ENCODE peak calls at places on chromosomes 2 and 18, in four cellular contexts. One of them, this sample, is unnamed.

GRCh38 chr18:69978743-69979715 is 31.4 kb upstream of the CD226 start:
- DNase-seq in A549: no peak
- DNase-seq in WTC11: no peak
- DNase-seq in K562: no peak
- DNase-seq in this sample: no peak

GRCh38 chr2:98822301-98823164 is 91.6 kb upstream of the MGAT4A start:
- DNase-seq in A549: no peak
- DNase-seq in WTC11: peak
- DNase-seq in K562: no peak
- DNase-seq in this sample: no peak

GRCh38 chr18:24212939-24213338 is 74.1 kb downstream of the CABYR start:
- DNase-seq in A549: peak
- DNase-seq in WTC11: no peak
- DNase-seq in K562: no peak
- DNase-seq in this sample: peak

GRCh38 chr2:128327180-128327964 is 8.7 kb upstream of the HS6ST1 start:
- DNase-seq in A549: no peak
- DNase-seq in WTC11: no peak
- DNase-seq in K562: no peak
- DNase-seq in this sample: no peak

GRCh38 chr18:12811191-12811950 is 72.7 kb downstream of the PTPN2 start:
- DNase-seq in A549: no peak
- DNase-seq in WTC11: no peak
- DNase-seq in K562: no peak
- DNase-seq in this sample: no peak

GRCh38 chr18:23884712-23885375 is 129.7 kb upstream of the TTC39C start:
- DNase-seq in A549: no peak
- DNase-seq in WTC11: peak
- DNase-seq in K562: no peak
- DNase-seq in this sample: peak

GRCh38 chr2:159921752-159922404 is 123.9 kb upstream of the CD302 start:
- DNase-seq in A549: peak
- DNase-seq in WTC11: peak
- DNase-seq in K562: peak
- DNase-seq in this sample: peak

GRCh38 chr2:37568565-37568964 is 102.9 kb downstream of the CDC42EP3 start:
- DNase-seq in A549: no peak
- DNase-seq in WTC11: no peak
- DNase-seq in K562: peak
- DNase-seq in this sample: no peak

GRCh38 chr18:23380001-23380550 is 73.0 kb upstream of the RIOK3 start:
- DNase-seq in A549: peak
- DNase-seq in WTC11: no peak
- DNase-seq in K562: peak
- DNase-seq in this sample: no peak

GRCh38 chr2:98460573-98461560 is 16.2 kb downstream of the INPP4A start:
- DNase-seq in A549: no peak
- DNase-seq in WTC11: no peak
- DNase-seq in K562: no peak
- DNase-seq in this sample: no peak

GRCh38 chr2:209008636-209009287 is 415.1 kb upstream of the MAP2 start:
- DNase-seq in A549: no peak
- DNase-seq in WTC11: no peak
- DNase-seq in K562: no peak
- DNase-seq in this sample: no peak

GRCh38 chr2:8627019-8627691 is 54.7 kb upstream of the ID2 start:
- DNase-seq in A549: peak
- DNase-seq in WTC11: no peak
- DNase-seq in K562: no peak
- DNase-seq in this sample: peak

GRCh38 chr2:242056785-242057184 is 187.3 kb downstream of the RTP5 start:
- DNase-seq in A549: no peak
- DNase-seq in WTC11: no peak
- DNase-seq in K562: no peak
- DNase-seq in this sample: no peak

GRCh38 chr2:136025057-136025973 is 39.9 kb upstream of the DARS1 start:
- DNase-seq in A549: no peak
- DNase-seq in WTC11: peak
- DNase-seq in K562: peak
- DNase-seq in this sample: no peak

GRCh38 chr2:120463527-120463926 is 117.6 kb downstream of the INHBB start:
- DNase-seq in A549: no peak
- DNase-seq in WTC11: no peak
- DNase-seq in K562: no peak
- DNase-seq in this sample: no peak

GRCh38 chr18:46070683-46071614 is 1.1 kb downstream of the PSTPIP2 start:
- DNase-seq in A549: no peak
- DNase-seq in WTC11: no peak
- DNase-seq in K562: peak
- DNase-seq in this sample: no peak

GRCh38 chr2:197777823-197778407 is 7.2 kb downstream of the BOLL start:
- DNase-seq in A549: peak
- DNase-seq in WTC11: no peak
- DNase-seq in K562: peak
- DNase-seq in this sample: peak

GRCh38 chr18:37946324-37946723 is 380.7 kb upstream of the CELF4 start:
- DNase-seq in A549: no peak
- DNase-seq in WTC11: no peak
- DNase-seq in K562: no peak
- DNase-seq in this sample: no peak

GRCh38 chr2:162153608-162154224 is 1.7 kb upstream of the GCG start:
- DNase-seq in A549: peak
- DNase-seq in WTC11: peak
- DNase-seq in K562: peak
- DNase-seq in this sample: peak

GRCh38 chr2:60216452-60216995 is 336.9 kb downstream of the BCL11A start:
- DNase-seq in A549: no peak
- DNase-seq in WTC11: no peak
- DNase-seq in K562: no peak
- DNase-seq in this sample: no peak

GRCh38 chr2:164024396-164024795 is 288.6 kb upstream of the FIGN start:
- DNase-seq in A549: no peak
- DNase-seq in WTC11: no peak
- DNase-seq in K562: no peak
- DNase-seq in this sample: no peak

GRCh38 chr2:112065486-112065885 is 10.4 kb downstream of the TMEM87B start:
- DNase-seq in A549: no peak
- DNase-seq in WTC11: no peak
- DNase-seq in K562: no peak
- DNase-seq in this sample: no peak

GRCh38 chr2:224359569-224359968 is 42.3 kb downstream of the FAM124B start:
- DNase-seq in A549: peak
- DNase-seq in WTC11: peak
- DNase-seq in K562: peak
- DNase-seq in this sample: peak

GRCh38 chr2:85730686-85731085 is 23.1 kb upstream of the ATOH8 start:
- DNase-seq in A549: no peak
- DNase-seq in WTC11: no peak
- DNase-seq in K562: no peak
- DNase-seq in this sample: no peak

GRCh38 chr2:58107803-58108710 is 61.5 kb downstream of the VRK2 start:
- DNase-seq in A549: peak
- DNase-seq in WTC11: no peak
- DNase-seq in K562: no peak
- DNase-seq in this sample: no peak

GRCh38 chr18:25365242-25365641 is 13.3 kb upstream of the ZNF521 start:
- DNase-seq in A549: no peak
- DNase-seq in WTC11: no peak
- DNase-seq in K562: no peak
- DNase-seq in this sample: no peak

DNA sequence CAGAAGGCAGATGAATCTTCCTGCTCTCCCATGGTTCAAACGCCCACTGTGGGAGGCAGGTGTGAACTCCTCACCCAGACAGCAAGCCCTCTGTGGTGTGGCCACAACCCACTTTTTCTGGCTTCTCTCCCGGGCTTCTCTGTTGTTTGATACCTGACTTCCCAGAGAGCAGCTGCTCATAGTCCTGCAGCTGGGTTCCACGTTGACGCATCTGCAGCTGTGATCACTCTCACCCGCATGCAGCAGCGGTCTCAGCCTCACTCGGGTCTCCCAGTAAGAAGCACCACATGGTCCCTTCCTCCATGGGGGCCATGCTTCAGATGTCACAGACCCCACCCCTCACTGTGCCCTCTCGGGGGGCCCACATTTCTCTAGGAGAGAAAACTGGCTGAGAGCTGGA is 3.5 kb downstream of the ASPRV1 start:
- DNase-seq in A549: no peak
- DNase-seq in WTC11: no peak
- DNase-seq in K562: no peak
- DNase-seq in this sample: no peak
- TF ChIP-seq HMGXB4 in A549: no peak
- TF ChIP-seq HMGXB4 in WTC11: no peak
- TF ChIP-seq HMGXB4 in K562: no peak
- TF ChIP-seq HMGXB4 in this sample: no peak

DNA sequence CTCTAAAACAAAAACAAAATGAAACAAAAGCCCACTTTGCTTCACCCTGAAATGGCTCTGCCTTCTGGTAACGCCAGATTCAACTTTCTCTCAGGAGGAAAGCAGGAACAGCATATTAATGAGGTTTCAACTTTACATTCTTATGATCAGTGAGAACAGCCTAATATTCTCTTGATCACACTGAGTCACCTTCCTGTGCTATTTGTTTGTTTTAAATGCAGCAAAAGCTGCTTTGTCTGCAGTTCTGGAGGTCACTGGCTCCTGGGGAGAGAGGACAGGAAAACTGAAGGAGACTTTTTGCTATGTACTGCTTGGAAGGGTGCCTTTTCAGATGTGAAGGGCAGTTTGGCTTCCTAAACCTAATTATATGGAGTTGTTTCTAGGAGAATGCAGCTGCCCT is 48.1 kb downstream of the MAIP1 start:
- DNase-seq in A549: no peak
- DNase-seq in WTC11: no peak
- DNase-seq in K562: no peak
- DNase-seq in this sample: no peak
- TF ChIP-seq HMGXB4 in A549: no peak
- TF ChIP-seq HMGXB4 in WTC11: no peak
- TF ChIP-seq HMGXB4 in K562: no peak
- TF ChIP-seq HMGXB4 in this sample: no peak

GRCh38 chr2:81648370-81648769 is 1343.8 kb upstream of the LRRTM1 start:
- DNase-seq in A549: no peak
- DNase-seq in WTC11: peak
- DNase-seq in K562: no peak
- DNase-seq in this sample: no peak

GRCh38 chr2:81645750-81646301 is 1341.3 kb upstream of the LRRTM1 start:
- DNase-seq in A549: no peak
- DNase-seq in WTC11: no peak
- DNase-seq in K562: no peak
- DNase-seq in this sample: no peak

GRCh38 chr2:81647715-81648114 is 1343.2 kb upstream of the LRRTM1 start:
- DNase-seq in A549: no peak
- DNase-seq in WTC11: no peak
- DNase-seq in K562: no peak
- DNase-seq in this sample: no peak

DNA sequence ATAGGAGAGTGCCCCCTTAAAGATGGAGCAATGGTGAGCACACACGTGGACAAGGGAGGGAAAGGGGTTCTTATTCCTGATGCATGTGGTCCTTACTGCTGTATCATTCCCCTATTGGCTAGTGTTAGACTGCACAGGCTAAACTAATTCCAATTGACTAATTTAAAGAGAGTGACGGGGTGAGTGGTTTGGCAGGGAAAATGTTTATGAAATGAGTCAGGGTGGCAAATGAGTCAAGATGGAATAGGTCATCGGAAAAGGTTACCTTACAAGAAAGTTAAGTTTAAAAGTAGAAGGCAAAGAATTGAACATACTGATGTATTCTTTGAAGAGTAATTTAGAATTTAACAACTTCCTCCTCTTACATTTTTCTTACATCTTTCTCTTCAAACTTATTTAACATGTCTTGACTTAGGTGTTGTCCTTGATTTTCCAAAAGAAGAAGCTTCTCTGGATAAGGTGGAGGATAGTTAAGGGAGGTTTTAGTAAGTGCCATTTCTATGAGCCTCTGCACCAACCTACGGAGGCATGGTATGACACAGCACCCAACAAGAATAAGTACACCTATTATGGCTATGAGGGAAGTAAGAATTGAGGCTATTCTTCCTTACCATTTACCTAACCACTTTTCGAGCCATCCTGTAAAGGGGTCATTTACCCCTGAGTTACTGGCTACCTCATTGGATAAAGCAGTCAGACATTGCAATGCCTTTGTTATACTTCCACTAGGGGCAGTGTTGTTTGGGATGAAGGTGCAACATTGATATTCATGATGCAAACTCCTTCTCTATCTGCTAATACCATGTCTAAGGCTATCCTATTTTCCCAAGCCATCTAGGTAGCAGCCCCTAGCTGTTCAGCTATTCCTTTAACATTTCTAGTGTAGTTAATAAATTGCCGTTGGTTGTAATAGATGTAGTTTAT is 1345.8 kb upstream of the LRRTM1 start:
- DNase-seq in A549: peak
- DNase-seq in WTC11: no peak
- DNase-seq in K562: no peak
- DNase-seq in this sample: no peak
- TF ChIP-seq HMGXB4 in A549: no peak
- TF ChIP-seq HMGXB4 in WTC11: no peak
- TF ChIP-seq HMGXB4 in K562: no peak
- TF ChIP-seq HMGXB4 in this sample: no peak

GRCh38 chr2:240151477-240152031 is 11.1 kb upstream of the OTOS start:
- DNase-seq in A549: no peak
- DNase-seq in WTC11: no peak
- DNase-seq in K562: no peak
- DNase-seq in this sample: peak

GRCh38 chr2:240156026-240156390 is 15.6 kb upstream of the OTOS start:
- DNase-seq in A549: no peak
- DNase-seq in WTC11: no peak
- DNase-seq in K562: no peak
- DNase-seq in this sample: no peak

GRCh38 chr2:240155080-240156025 is 14.9 kb upstream of the OTOS start:
- DNase-seq in A549: no peak
- DNase-seq in WTC11: no peak
- DNase-seq in K562: no peak
- DNase-seq in this sample: no peak

GRCh38 chr2:240154606-240155005 is 14.1 kb upstream of the OTOS start:
- DNase-seq in A549: no peak
- DNase-seq in WTC11: no peak
- DNase-seq in K562: no peak
- DNase-seq in this sample: no peak

GRCh38 chr2:240153418-240153817 is 13.0 kb upstream of the OTOS start:
- DNase-seq in A549: no peak
- DNase-seq in WTC11: no peak
- DNase-seq in K562: no peak
- DNase-seq in this sample: no peak
- TF ChIP-seq HMGXB4 in A549: no peak
- TF ChIP-seq HMGXB4 in WTC11: no peak
- TF ChIP-seq HMGXB4 in K562: no peak
- TF ChIP-seq HMGXB4 in this sample: no peak

GRCh38 chr2:216195565-216195978 is 86.4 kb downstream of the XRCC5 start:
- DNase-seq in A549: no peak
- DNase-seq in WTC11: no peak
- DNase-seq in K562: no peak
- DNase-seq in this sample: no peak
- TF ChIP-seq HMGXB4 in A549: no peak
- TF ChIP-seq HMGXB4 in WTC11: no peak
- TF ChIP-seq HMGXB4 in K562: no peak
- TF ChIP-seq HMGXB4 in this sample: no peak